ENCODE peak calls at places on chromosome 12, in four cellular contexts. A is fibroblast of lung, Q is epithelial cell of esophagus, K is endothelial cell. N is an unnamed sample.

GRCh38 chr12:93502802-93503623 is 35.7 kb downstream of the MRPL42 start:
- DNase-seq in A (peak; percentile 30), Q (peak; percentile 51), K (peak; percentile 48), N (peak; percentile 28)

GRCh38 chr12:132734206-132734605 is 23.6 kb downstream of the PGAM5 start:
- DNase-seq in A (no peak), K (no peak), Q (no peak), N (no peak)

GRCh38 chr12:45634273-45634917 is 95.1 kb upstream of the ARID2 start:
- DNase-seq in Q (peak; percentile 43), A (no peak), K (no peak), N (no peak)

GRCh38 chr12:57416039-57416996 is 14.5 kb downstream of the R3HDM2 start:
- DNase-seq in K (no peak), A (peak; percentile 36), Q (peak; percentile 43), N (no peak)

GRCh38 chr12:79373896-79374499 is 316.8 kb downstream of the PAWR start:
- DNase-seq in Q (peak; percentile 41), K (peak; percentile 77), A (peak; percentile 22), N (no peak)

GRCh38 chr12:71642264-71642663 is 21.4 kb downstream of the ZFC3H1 start:
- DNase-seq in K (no peak), Q (no peak), A (no peak), N (no peak)

GRCh38 chr12:98744692-98745091 is 99.6 kb downstream of the APAF1 start:
- DNase-seq in A (no peak), Q (no peak), K (no peak), N (no peak)

GRCh38 chr12:98893126-98893525 is 248.0 kb downstream of the APAF1 start:
- DNase-seq in Q (no peak), A (no peak), K (no peak), N (no peak)

GRCh38 chr12:80257920-80258319 is 158.6 kb downstream of the OTOGL start:
- DNase-seq in K (no peak), A (no peak), Q (no peak), N (no peak)

GRCh38 chr12:132554857-132555630 is 55.3 kb downstream of the LRCOL1 start:
- DNase-seq in A (no peak), Q (peak; percentile 15), K (peak; percentile 61), N (no peak)

GRCh38 chr12:124765571-124766489 is 97.8 kb downstream of the SCARB1 start:
- DNase-seq in K (no peak), A (peak; percentile 57), Q (no peak), N (no peak)

GRCh38 chr12:118126119-118126757 is 9.7 kb upstream of the PEBP1 start:
- DNase-seq in A (no peak), Q (no peak), K (no peak), N (no peak)

GRCh38 chr12:113422030-113422900 is at the start of gene SDSL:
- DNase-seq in Q (peak; percentile 88), A (peak; percentile 84), K (no peak), N (peak; percentile 62)

GRCh38 chr12:112686373-112686772 is 105.2 kb upstream of the RPH3A start:
- DNase-seq in A (peak; percentile 20), K (no peak), Q (peak; percentile 88), N (no peak)

GRCh38 chr12:24127919-24128721 is 178.7 kb upstream of the SOX5 start:
- DNase-seq in K (no peak), Q (no peak), A (no peak), N (no peak)

GRCh38 chr12:40762072-40762471 is 69.8 kb downstream of the CNTN1 start:
- DNase-seq in K (no peak), Q (no peak), A (no peak), N (no peak)

GRCh38 chr12:52044284-52044983 is 6.8 kb upstream of the NR4A1 start:
- DNase-seq in A (peak; percentile 92), K (no peak), Q (no peak), N (peak; percentile 95)

GRCh38 chr12:70497508-70497907 is 131.4 kb downstream of the KCNMB4 start:
- DNase-seq in Q (no peak), K (no peak), A (no peak), N (no peak)

GRCh38 chr12:107337354-107338095 is 244.2 kb upstream of the CRY1 start:
- DNase-seq in A (peak; percentile 60), K (no peak), Q (peak; percentile 95), N (no peak)

GRCh38 chr12:8644345-8645248 is 18.0 kb downstream of the MFAP5 start:
- DNase-seq in K (no peak), Q (peak; percentile 84), A (no peak), N (no peak)

GRCh38 chr12:6372403-6373003 is 2.9 kb downstream of the SCNN1A start:
- DNase-seq in A (peak; percentile 87), K (no peak), Q (peak; percentile 93), N (peak; percentile 91)

GRCh38 chr12:51056242-51056641 is 8.1 kb downstream of the LETMD1 start:
- DNase-seq in Q (peak; percentile 97), K (no peak), A (peak; percentile 51), N (no peak)

GRCh38 chr12:80551897-80552296 is 107.9 kb downstream of the PTPRQ start:
- DNase-seq in A (peak; percentile 98), K (no peak), Q (peak; percentile 91), N (no peak)

GRCh38 chr12:33588082-33588712 is 148.6 kb upstream of the SYT10 start:
- DNase-seq in A (peak; percentile 81), Q (peak; percentile 96), K (no peak), N (no peak)

GRCh38 chr12:52037248-52037861 is 13.9 kb upstream of the NR4A1 start:
- DNase-seq in Q (peak; percentile 20), A (peak; percentile 60), K (no peak), N (no peak)

GRCh38 chr12:117063162-117063911 is 35.9 kb downstream of the TESC start:
- DNase-seq in A (no peak), Q (no peak), K (no peak), N (peak; percentile 21)

DNA sequence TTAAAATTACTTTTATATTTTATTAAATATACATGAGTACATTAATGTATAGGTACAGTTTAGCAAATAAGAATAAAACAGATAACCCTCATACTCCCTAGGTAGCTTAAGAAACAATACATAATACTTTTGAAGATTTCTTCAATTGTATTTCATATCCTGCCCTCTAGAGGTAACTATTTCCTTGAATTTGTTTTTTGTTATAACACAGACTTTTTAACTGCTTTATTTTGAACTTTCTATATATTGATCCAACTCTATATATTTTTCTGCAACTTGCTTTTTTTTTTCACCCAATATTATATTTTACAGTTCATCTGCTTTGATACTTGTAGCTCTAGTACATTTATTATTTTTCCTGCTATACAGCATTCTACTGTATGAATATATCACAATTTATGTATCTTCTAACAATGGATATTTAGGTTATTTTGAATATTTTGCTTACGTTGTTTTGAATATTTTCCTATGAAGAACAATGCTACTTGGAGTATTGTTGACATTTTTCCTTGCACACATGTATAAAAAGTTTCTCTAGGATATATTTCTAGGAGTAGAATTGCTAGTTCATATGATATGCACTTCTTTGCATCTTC is 72.8 kb upstream of the ABCD2 start:
- DNase-seq in K (no peak), A (no peak), Q (peak; percentile 10), N (no peak)
- TF ChIP-seq CTCF in K (peak; percentile 25), A (no peak), Q (no peak), N (no peak)

GRCh38 chr12:68871899-68872298 is 61.1 kb downstream of the CPM start:
- DNase-seq in A (no peak), Q (peak; percentile 51), K (peak; percentile 12), N (no peak)
- TF ChIP-seq CTCF in A (no peak), Q (peak; percentile 53), K (no peak), N (no peak)

DNA sequence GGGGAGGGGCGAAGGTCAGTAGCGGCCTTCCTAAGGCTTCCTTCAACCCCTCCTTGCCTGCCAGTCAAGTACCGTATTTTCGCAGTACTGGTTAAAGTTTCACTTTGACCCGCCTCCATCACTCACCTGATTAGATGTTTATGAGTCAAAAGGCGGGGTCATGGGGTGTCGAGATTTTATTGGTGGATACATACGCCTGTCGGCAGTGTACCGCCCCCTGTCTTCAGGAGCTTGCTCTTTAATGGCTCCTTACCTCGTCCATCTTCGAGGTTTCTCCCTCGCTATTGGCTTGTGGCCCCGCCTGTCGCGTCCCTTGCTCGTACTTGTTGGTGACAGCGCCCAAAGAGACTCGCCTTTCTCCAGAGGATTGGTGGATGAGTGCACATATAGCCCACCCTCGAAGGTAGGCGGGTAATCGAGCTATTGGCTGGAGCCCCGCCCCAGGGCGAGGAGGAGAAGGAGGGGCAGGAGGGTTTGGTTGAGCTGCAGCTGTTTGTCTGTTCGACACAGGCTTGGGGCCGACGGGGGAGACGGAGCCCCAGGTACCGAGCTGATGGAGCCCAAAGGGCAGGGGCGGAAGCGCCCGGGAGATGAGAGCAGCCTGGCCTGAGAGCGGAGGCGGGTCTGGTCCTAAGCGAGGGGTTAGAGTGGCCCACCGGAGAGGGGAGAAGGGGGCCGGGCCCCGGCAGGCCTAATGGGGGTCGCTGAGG is at the start of gene RAB5B:
- DNase-seq in A (peak; percentile 100), K (peak; percentile 91), Q (peak; percentile 100), N (peak; percentile 100)
- TF ChIP-seq CTCF in A (peak; percentile 40), K (peak; percentile 74), Q (peak; percentile 9), N (no peak)

DNA sequence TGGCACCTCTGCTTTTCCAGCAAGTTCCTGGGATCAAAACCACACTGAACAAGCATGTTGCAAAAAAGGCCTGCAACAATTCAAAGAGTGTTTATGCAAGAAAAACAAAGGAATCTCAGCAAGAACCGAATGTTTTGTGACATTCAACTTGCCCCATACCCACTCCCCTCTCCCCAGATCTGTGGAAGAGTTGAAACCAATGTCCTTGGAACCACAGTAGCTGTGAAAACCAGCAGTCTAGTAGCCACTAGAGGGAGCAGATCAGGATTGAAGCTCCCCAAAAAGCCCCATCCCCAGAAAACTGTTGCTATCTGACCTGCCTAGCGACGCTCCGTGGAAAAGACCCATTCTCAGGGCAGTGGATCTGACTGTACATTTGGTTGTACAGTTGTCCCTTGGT is 27.1 kb downstream of the PRKAB1 start:
- DNase-seq in Q (peak; percentile 26), K (no peak), A (no peak), N (no peak)
- TF ChIP-seq CTCF in Q (peak; percentile 69), K (no peak), A (peak; percentile 44), N (no peak)

GRCh38 chr12:130880411-130880885 is 8.6 kb downstream of the RAN start:
- DNase-seq in K (no peak), A (no peak), Q (no peak), N (no peak)
- TF ChIP-seq CTCF in K (no peak), A (no peak), Q (no peak), N (no peak)

GRCh38 chr12:129467289-129467688 is 436.5 kb downstream of the TMEM132D start:
- DNase-seq in A (no peak), Q (no peak), K (no peak), N (peak; percentile 72)

DNA sequence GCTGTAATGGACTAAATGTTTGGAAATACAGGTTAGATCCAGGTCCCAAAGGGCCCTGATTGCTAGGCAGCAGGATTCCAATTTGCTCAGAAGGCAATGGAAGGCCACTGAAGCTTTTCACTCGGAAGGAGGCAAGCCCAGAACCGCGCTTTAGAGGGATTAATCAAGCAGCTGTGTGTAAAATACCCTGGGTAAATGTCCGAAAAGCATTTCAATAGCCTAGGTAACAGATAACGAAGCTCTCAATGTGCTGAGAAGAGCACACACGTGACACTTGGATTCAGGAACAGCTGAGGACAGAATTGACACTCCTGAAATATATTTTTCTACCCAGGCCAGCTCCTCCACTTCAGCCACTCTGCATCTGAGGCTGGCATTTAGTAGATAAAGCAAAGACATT is 436.1 kb downstream of the TMEM132D start:
- DNase-seq in A (no peak), Q (no peak), K (no peak), N (no peak)
- TF ChIP-seq CTCF in A (no peak), Q (no peak), K (no peak), N (no peak)

N was measured in lower leg skin.